ENCODE peak calls at places on chromosomes 3 and 15, in eight cellular contexts. T, E, J, F, X, N, Z and U are unnamed samples.

GRCh38 chr3:44913868-44914468 is 39.6 kb downstream of the TGM4 start:
- DNase-seq in T (peak), E (peak), J (peak), F (no peak), X (peak), N (peak), Z (peak), U (peak)

GRCh38 chr3:78941587-78941986 is 826.2 kb downstream of the ROBO1 start:
- DNase-seq in T (no peak), E (peak), J (no peak), F (no peak), X (no peak), N (no peak), Z (peak), U (no peak)

GRCh38 chr3:32274306-32274705 is 35.8 kb downstream of the CMTM8 start:
- DNase-seq in T (no peak), E (no peak), J (no peak), F (no peak), X (no peak), N (no peak), Z (no peak), U (no peak)

GRCh38 chr3:170657312-170657711 is 71.4 kb upstream of the SLC7A14 start:
- DNase-seq in T (no peak), E (no peak), J (no peak), F (no peak), X (no peak), N (no peak), Z (no peak), U (no peak)

GRCh38 chr15:83764201-83764839 is 110.4 kb downstream of the ADAMTSL3 start:
- DNase-seq in T (no peak), E (no peak), J (no peak), F (no peak), X (no peak), N (no peak), Z (no peak), U (no peak)

GRCh38 chr3:66041116-66041515 is 2.4 kb upstream of the MAGI1 start:
- DNase-seq in T (no peak), E (no peak), J (no peak), F (no peak), X (no peak), N (no peak), Z (no peak), U (no peak)

GRCh38 chr15:31216210-31216911 is 110.3 kb upstream of the KLF13 start:
- DNase-seq in T (peak), E (peak), J (peak), F (peak), X (peak), N (peak), Z (peak), U (peak)

GRCh38 chr3:170180952-170181876 is at the start of gene PHC3:
- DNase-seq in T (peak), E (peak), J (peak), F (peak), X (peak), N (peak), Z (peak), U (peak)

GRCh38 chr3:78994174-78995027 is 773.4 kb downstream of the ROBO1 start:
- DNase-seq in T (no peak), E (no peak), J (no peak), F (no peak), X (no peak), N (no peak), Z (no peak), U (no peak)

GRCh38 chr3:79255696-79256095 is 512.1 kb downstream of the ROBO1 start:
- DNase-seq in T (no peak), E (no peak), J (peak), F (no peak), X (no peak), N (no peak), Z (no peak), U (no peak)

GRCh38 chr15:45457641-45458539 is 64.7 kb downstream of the SLC30A4 start:
- DNase-seq in T (peak), E (peak), J (peak), F (peak), X (peak), N (peak), Z (peak), U (no peak)

GRCh38 chr15:40558952-40559742 is 5.7 kb downstream of the CCDC32 start:
- DNase-seq in T (no peak), E (no peak), J (no peak), F (no peak), X (no peak), N (peak), Z (no peak), U (no peak)

GRCh38 chr15:62059818-62060115 is 480 bp downstream of the VPS13C start:
- DNase-seq in T (no peak), E (peak), J (peak), F (no peak), X (peak), N (peak), Z (peak), U (peak)

GRCh38 chr15:33028495-33028894 is 166.0 kb downstream of the FMN1 start:
- DNase-seq in T (no peak), E (no peak), J (no peak), F (no peak), X (no peak), N (no peak), Z (no peak), U (no peak)

GRCh38 chr15:64640146-64640868 is 135.1 kb downstream of the RBPMS2 start:
- DNase-seq in T (no peak), E (no peak), J (peak), F (no peak), X (no peak), N (no peak), Z (peak), U (no peak)

GRCh38 chr3:42819351-42819965 is 10.2 kb downstream of the ACKR2 start:
- DNase-seq in T (no peak), E (no peak), J (no peak), F (no peak), X (peak), N (no peak), Z (no peak), U (no peak)

GRCh38 chr3:7144696-7145308 is 283.9 kb downstream of the GRM7 start:
- DNase-seq in T (no peak), E (peak), J (peak), F (no peak), X (peak), N (peak), Z (peak), U (no peak)

GRCh38 chr3:127135241-127136023 is 57.5 kb upstream of the PRR23E start:
- DNase-seq in T (no peak), E (peak), J (no peak), F (no peak), X (no peak), N (no peak), Z (no peak), U (no peak)

GRCh38 chr15:99445272-99445850 is 120.4 kb upstream of the MEF2A start:
- DNase-seq in T (no peak), E (no peak), J (no peak), F (no peak), X (no peak), N (no peak), Z (no peak), U (no peak)

GRCh38 chr3:48561045-48561736 is 2.4 kb downstream of the UCN2 start:
- DNase-seq in T (no peak), E (peak), J (peak), F (no peak), X (peak), N (peak), Z (no peak), U (no peak)

GRCh38 chr15:43877371-43877770 is 50.6 kb downstream of the WDR76 start:
- DNase-seq in T (no peak), E (peak), J (no peak), F (no peak), X (no peak), N (no peak), Z (no peak), U (no peak)

GRCh38 chr15:82951472-82952155 is 906 bp downstream of the HOMER2 start:
- DNase-seq in T (no peak), E (no peak), J (peak), F (no peak), X (no peak), N (no peak), Z (no peak), U (no peak)

GRCh38 chr3:175869398-175869797 is 1010.3 kb downstream of the NAALADL2 start:
- DNase-seq in T (no peak), E (no peak), J (no peak), F (no peak), X (no peak), N (no peak), Z (no peak), U (no peak)

GRCh38 chr15:41809121-41809520 is 18.8 kb upstream of the JMJD7 start:
- DNase-seq in T (no peak), E (no peak), J (no peak), F (no peak), X (no peak), N (no peak), Z (no peak), U (no peak)

GRCh38 chr3:175260145-175260794 is 401.1 kb downstream of the NAALADL2 start:
- DNase-seq in T (no peak), E (no peak), J (no peak), F (no peak), X (no peak), N (no peak), Z (no peak), U (no peak)

GRCh38 chr3:188262913-188263683 is 109.1 kb downstream of the LPP start:
- DNase-seq in T (no peak), E (peak), J (no peak), F (no peak), X (no peak), N (no peak), Z (peak), U (no peak)

GRCh38 chr3:28077566-28077965 is 163.9 kb upstream of the CMC1 start:
- DNase-seq in T (peak), E (peak), J (peak), F (no peak), X (peak), N (no peak), Z (peak), U (no peak)

GRCh38 chr15:76150971-76151598 is 91.3 kb downstream of the TMEM266 start:
- DNase-seq in T (peak), E (peak), J (peak), F (no peak), X (peak), N (peak), Z (peak), U (peak)

GRCh38 chr3:72520690-72521308 is 327.4 kb downstream of the SHQ1 start:
- DNase-seq in T (no peak), E (no peak), J (no peak), F (no peak), X (no peak), N (no peak), Z (peak), U (no peak)

GRCh38 chr3:189748046-189748445 is 116.9 kb downstream of the TP63 start:
- DNase-seq in T (no peak), E (no peak), J (peak), F (no peak), X (no peak), N (no peak), Z (no peak), U (no peak)

GRCh38 chr15:48385031-48385430 is 53.8 kb downstream of the DUT start:
- DNase-seq in T (no peak), E (no peak), J (no peak), F (no peak), X (no peak), N (no peak), Z (no peak), U (no peak)

GRCh38 chr15:56371495-56372147 is 6.4 kb downstream of the TEX9 start:
- DNase-seq in T (no peak), E (no peak), J (no peak), F (no peak), X (no peak), N (no peak), Z (no peak), U (no peak)

GRCh38 chr15:44222478-44222877 is 27.4 kb upstream of the FRMD5 start:
- DNase-seq in T (no peak), E (no peak), J (no peak), F (no peak), X (no peak), N (no peak), Z (no peak), U (no peak)

GRCh38 chr3:55488398-55489055 is 1.4 kb upstream of the WNT5A start:
- DNase-seq in T (no peak), E (peak), J (no peak), F (no peak), X (peak), N (peak), Z (peak), U (peak)

GRCh38 chr3:185757176-185757575 is 67.7 kb downstream of the IGF2BP2 start:
- DNase-seq in T (no peak), E (no peak), J (no peak), F (no peak), X (no peak), N (no peak), Z (no peak), U (no peak)

GRCh38 chr15:90862487-90862886 is 5.9 kb upstream of the FURIN start:
- DNase-seq in T (no peak), E (no peak), J (no peak), F (no peak), X (no peak), N (no peak), Z (no peak), U (no peak)

GRCh38 chr3:185318136-185318535 is 44.8 kb upstream of the MAP3K13 start:
- DNase-seq in T (no peak), E (no peak), J (no peak), F (no peak), X (no peak), N (no peak), Z (peak), U (no peak)

GRCh38 chr3:66504761-66505641 is 4.2 kb upstream of the LRIG1 start:
- DNase-seq in T (no peak), E (no peak), J (no peak), F (no peak), X (peak), N (no peak), Z (peak), U (peak)

GRCh38 chr3:123158899-123159390 is 42.8 kb upstream of the SEC22A start:
- DNase-seq in T (no peak), E (no peak), J (no peak), F (no peak), X (no peak), N (no peak), Z (no peak), U (no peak)

DNA sequence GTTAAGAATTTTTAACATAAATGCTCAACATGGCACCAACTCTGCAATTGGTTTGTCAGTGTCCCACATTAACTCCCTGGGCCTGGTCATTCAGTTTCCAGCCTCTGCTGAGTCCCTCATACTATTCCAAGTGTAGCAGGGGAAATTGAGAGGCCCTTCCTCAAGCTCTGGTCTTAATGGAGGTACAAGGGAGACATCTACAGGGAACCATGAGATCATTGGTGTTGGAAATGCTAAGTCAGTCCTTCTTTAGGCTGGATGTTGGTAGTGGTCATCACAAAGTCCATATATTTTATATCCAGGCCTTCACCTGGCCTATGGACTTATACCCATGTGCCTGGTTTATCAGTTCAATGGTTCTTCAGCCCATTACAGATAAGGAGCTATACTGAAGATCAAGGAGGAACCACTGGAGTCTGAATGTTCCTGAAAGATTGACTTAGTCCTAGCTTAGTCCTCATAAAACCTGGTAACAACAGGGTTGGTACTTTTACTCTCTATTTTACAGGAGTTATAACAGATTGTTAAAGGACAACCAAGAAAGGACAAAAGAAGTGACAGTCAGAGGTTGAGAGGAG is 135.0 kb downstream of the STAG1 start:
- DNase-seq in T (no peak), E (no peak), J (peak), F (no peak), X (no peak), N (peak), Z (peak), U (no peak)
- TF ChIP-seq POLR2A in T (no peak), E (no peak), J (no peak), F (no peak), X (no peak), N (no peak), Z (no peak), U (no peak)

GRCh38 chr3:51967384-51968174 is at the start of gene PCBP4:
- DNase-seq in T (peak), E (peak), J (peak), F (no peak), X (peak), N (peak), Z (no peak), U (no peak)

GRCh38 chr3:51968175-51968681 is 974 bp upstream of the PCBP4 start:
- DNase-seq in T (no peak), E (peak), J (peak), F (no peak), X (no peak), N (no peak), Z (no peak), U (no peak)

GRCh38 chr3:51969841-51970240 is 2.6 kb upstream of the PCBP4 start:
- DNase-seq in T (no peak), E (no peak), J (no peak), F (no peak), X (no peak), N (no peak), Z (no peak), U (no peak)

GRCh38 chr3:51970606-51971300 is 3.1 kb downstream of the ABHD14B start:
- DNase-seq in T (no peak), E (peak), J (no peak), F (no peak), X (peak), N (no peak), Z (no peak), U (peak)

DNA sequence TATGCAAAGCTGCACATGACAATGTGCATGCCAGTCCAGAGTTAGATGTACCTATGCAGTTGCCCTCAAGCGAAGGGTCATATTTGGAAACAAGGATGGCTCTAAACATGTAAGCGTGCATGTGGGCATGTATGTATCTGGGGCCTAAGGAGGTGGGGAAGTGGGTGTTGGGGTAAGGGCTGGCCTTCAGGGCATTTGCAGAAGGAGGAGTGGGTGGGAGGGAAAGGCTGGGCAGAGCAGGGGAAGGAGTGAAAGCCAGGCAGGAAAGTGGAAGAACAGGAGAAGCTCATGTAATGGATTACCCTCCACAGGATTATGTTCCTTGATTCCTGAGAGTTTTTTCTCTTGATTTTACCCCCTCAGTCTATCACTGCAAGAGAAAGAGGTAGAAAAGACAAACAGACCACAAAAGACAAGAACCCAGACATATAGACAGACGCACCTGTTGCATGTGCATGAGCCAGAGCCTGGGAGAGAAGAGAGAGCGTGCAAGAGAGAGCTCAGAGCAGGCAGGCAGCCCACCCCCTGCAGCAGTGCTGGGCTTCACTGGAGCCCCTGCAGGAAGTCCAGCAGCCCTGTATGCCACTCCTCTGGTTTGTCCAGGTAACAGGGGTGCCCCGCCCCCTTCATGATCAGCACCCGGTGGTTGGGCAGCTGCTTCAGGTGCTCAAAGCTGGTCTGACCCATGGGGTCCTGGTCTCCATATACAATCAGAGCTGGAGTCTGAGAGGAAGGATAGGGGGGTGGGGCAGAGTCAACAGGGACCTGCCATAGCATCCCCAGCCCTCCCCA is 1.8 kb upstream of the PCBP4 start:
- DNase-seq in T (no peak), E (no peak), J (no peak), F (no peak), X (no peak), N (no peak), Z (no peak), U (no peak)
- H3K4me3 ChIP-seq in T (no peak), E (no peak), J (no peak), F (no peak), X (no peak), N (no peak), Z (no peak), U (no peak)

GRCh38 chr3:131361464-131362421 is 19.8 kb upstream of the NUDT16 start:
- DNase-seq in T (peak), E (peak), J (no peak), F (peak), X (peak), N (peak), Z (peak), U (peak)
- TF ChIP-seq POLR2A in T (no peak), E (peak), J (no peak), F (peak), X (peak), N (peak), Z (no peak), U (peak)

GRCh38 chr3:99909714-99910508 is 92.2 kb downstream of the CMSS1 start:
- DNase-seq in T (no peak), E (no peak), J (no peak), F (no peak), X (peak), N (no peak), Z (peak), U (no peak)
- H3K4me3 ChIP-seq in T (no peak), E (no peak), J (no peak), F (no peak), X (no peak), N (no peak), Z (peak), U (no peak)

DNA sequence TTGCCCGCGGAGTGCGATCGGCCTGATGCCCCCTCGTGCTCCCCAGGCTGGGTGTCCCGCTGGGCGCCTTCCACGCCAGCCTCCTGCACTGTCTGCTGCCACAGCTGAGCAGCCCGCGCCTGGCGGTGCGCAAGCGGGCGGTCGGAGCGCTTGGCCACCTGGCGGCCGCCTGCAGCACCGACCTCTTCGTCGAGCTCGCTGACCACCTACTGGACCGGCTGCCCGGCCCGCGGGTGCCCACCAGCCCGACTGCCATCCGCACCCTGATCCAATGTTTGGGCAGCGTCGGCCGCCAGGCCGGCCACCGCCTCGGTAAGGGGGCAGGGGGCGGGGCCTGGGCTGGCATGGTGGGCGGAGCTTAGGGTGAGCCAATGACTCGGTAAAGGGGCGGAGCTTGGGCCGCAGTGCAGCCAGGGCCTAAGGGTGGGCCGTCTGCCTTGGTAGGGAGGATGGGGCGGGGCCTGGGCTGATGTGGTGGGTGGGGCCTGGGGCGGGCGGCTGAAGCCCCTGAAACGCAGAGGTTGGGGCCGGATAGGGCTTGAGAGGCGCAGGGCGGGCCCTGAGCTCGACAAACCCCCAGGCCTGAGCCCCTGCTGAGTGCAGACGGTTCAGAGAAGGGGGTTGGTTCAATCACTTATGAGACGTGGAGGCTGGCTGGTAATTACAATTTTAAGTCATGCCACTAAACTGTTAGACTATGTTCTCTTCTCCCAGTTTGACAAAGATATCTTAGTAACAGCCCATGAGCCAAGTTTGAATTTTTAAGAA is 13.7 kb downstream of the CAND2 start:
- DNase-seq in T (peak), E (peak), J (peak), F (peak), X (peak), N (peak), Z (peak), U (peak)
- TF ChIP-seq POLR2A in T (no peak), E (peak), J (no peak), F (peak), X (peak), N (peak), Z (peak), U (peak)